ENCODE peak calls at places on chromosomes 13 and 19, in seven cellular contexts. A is effector memory CD4-positive, alpha-beta T cell; Q is SJSA1; V is thoracic aorta; R is fibroblast of lung; I is CD8-positive, alpha-beta memory T cell; G is PC-9. F is an unnamed sample.
A peak's percentile ranks its signal among the peaks of the same experiment; 100 is the strongest.

GRCh38 chr13:98301721-98302120 is 124.7 kb upstream of the RNF113B start:
- DNase-seq in I (no peak), A (no peak), G (peak; percentile 2), V (no peak), R (peak; percentile 68), Q (peak; percentile 52), F (no peak)

GRCh38 chr13:63436288-63436687 is 2020.6 kb upstream of the PCDH20 start:
- DNase-seq in I (no peak), G (no peak), Q (no peak), R (no peak), V (no peak), A (no peak), F (no peak)

GRCh38 chr19:3671680-3672574 is 28.3 kb downstream of the PIP5K1C start:
- DNase-seq in R (peak; percentile 25), I (no peak), V (no peak), G (no peak), A (no peak), Q (no peak), F (no peak)

GRCh38 chr13:36526897-36527296 is 94.6 kb downstream of the CCNA1 start:
- DNase-seq in G (no peak), R (no peak), Q (no peak), V (no peak), A (no peak), I (no peak), F (no peak)

GRCh38 chr19:24074720-24075119 is 12.3 kb upstream of the ZNF254 start:
- DNase-seq in Q (no peak), G (no peak), V (no peak), R (peak; percentile 61), A (no peak), I (no peak), F (no peak)

GRCh38 chr13:33186851-33187250 is 98.7 kb downstream of the STARD13 start:
- DNase-seq in V (no peak), I (no peak), Q (no peak), A (no peak), R (no peak), G (no peak), F (no peak)

GRCh38 chr19:51333836-51334460 is 8.0 kb downstream of the VSIG10L start:
- DNase-seq in R (no peak), I (no peak), A (no peak), Q (no peak), V (no peak), G (no peak), F (no peak)

GRCh38 chr13:101949681-101950080 is 452.2 kb downstream of the FGF14 start:
- DNase-seq in I (no peak), Q (no peak), A (no peak), G (no peak), V (no peak), R (no peak), F (no peak)

GRCh38 chr19:9786342-9786741 is 17.8 kb upstream of the ZNF846 start:
- DNase-seq in I (no peak), A (no peak), Q (no peak), R (no peak), V (no peak), G (no peak), F (no peak)

GRCh38 chr13:71396149-71396548 is 470.9 kb downstream of the DACH1 start:
- DNase-seq in I (no peak), Q (no peak), V (no peak), R (no peak), G (no peak), A (no peak), F (no peak)

GRCh38 chr13:94933230-94933751 is 220.9 kb upstream of the SOX21 start:
- DNase-seq in G (no peak), R (no peak), A (no peak), I (no peak), Q (no peak), V (no peak), F (no peak)

GRCh38 chr13:29038700-29039099 is 218.6 kb downstream of the MTUS2 start:
- DNase-seq in Q (no peak), G (no peak), R (no peak), I (no peak), V (no peak), A (no peak), F (no peak)

GRCh38 chr19:10439588-10439987 is 19.2 kb downstream of the PDE4A start:
- DNase-seq in G (no peak), R (no peak), A (no peak), Q (no peak), V (no peak), I (no peak), F (no peak)

GRCh38 chr13:40318366-40318765 is 348.1 kb downstream of the FOXO1 start:
- DNase-seq in Q (no peak), I (no peak), R (no peak), G (peak; percentile 10), A (no peak), V (no peak), F (no peak)

GRCh38 chr13:24348797-24349515 is 39.6 kb downstream of the C1QTNF9 start:
- DNase-seq in I (no peak), G (peak; percentile 62), R (no peak), V (no peak), A (no peak), Q (no peak), F (no peak)

GRCh38 chr13:73248711-73249580 is 190.1 kb downstream of the KLF5 start:
- DNase-seq in I (no peak), Q (no peak), G (peak; percentile 60), V (no peak), R (peak; percentile 45), A (no peak), F (no peak)

GRCh38 chr19:47227347-47228167 is 3.4 kb downstream of the BBC3 start:
- DNase-seq in I (peak; percentile 38), V (peak; percentile 74), A (peak; percentile 27), R (peak; percentile 97), Q (peak; percentile 98), G (peak; percentile 91), F (no peak)

GRCh38 chr13:44759723-44760360 is 183.7 kb upstream of the TSC22D1 start:
- DNase-seq in A (no peak), R (peak; percentile 36), Q (no peak), V (no peak), I (no peak), G (peak; percentile 53), F (no peak)

GRCh38 chr13:68727165-68727564 is 1380.5 kb upstream of the ATXN8OS start:
- DNase-seq in R (no peak), A (no peak), I (no peak), G (no peak), Q (no peak), V (no peak), F (no peak)

GRCh38 chr19:40232949-40233810 is 6.7 kb upstream of the CCNP start:
- DNase-seq in I (no peak), G (no peak), V (no peak), A (no peak), R (no peak), Q (no peak), F (no peak)

GRCh38 chr19:15210323-15210774 is 9.6 kb upstream of the NOTCH3 start:
- DNase-seq in V (peak; percentile 85), R (peak; percentile 70), A (no peak), Q (peak; percentile 97), G (peak; percentile 82), I (no peak), F (no peak)

GRCh38 chr13:98798849-98799645 is 46.6 kb upstream of the SLC15A1 start:
- DNase-seq in I (no peak), Q (peak; percentile 55), G (no peak), R (peak; percentile 96), V (no peak), A (no peak), F (no peak)

GRCh38 chr13:107373551-107373950 is 805.6 kb upstream of the ARGLU1 start:
- DNase-seq in Q (no peak), V (no peak), I (no peak), A (no peak), R (peak; percentile 91), G (peak; percentile 0), F (no peak)

GRCh38 chr19:33905473-33905936 is 108.8 kb downstream of the KCTD15 start:
- DNase-seq in A (no peak), V (no peak), R (no peak), G (no peak), I (no peak), Q (no peak), F (no peak)
- H3K27ac ChIP-seq in A (no peak overlapping the region), V (peak overlapping the region; percentile 40), R (no peak overlapping the region), G (no peak overlapping the region), I (no peak overlapping the region), Q (no peak overlapping the region), F (no peak overlapping the region)

DNA sequence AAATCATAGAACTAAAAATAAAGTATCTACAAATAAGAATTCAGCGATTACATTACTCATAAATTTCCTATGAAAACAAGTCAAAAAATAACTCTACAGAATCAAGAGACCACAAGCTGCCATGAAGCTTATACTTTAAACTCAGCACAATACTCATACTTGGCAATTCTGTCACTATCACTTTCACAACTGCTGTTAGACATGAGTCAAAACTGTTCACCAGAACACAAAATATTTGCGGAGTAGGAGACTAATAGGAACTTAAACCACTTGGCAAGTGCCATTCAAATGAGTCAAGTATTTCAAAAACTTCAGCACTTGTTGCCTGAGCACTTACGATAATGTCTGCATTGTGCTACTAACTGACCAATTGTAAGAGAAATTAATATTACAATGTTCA is 387.8 kb upstream of the GPC6 start:
- DNase-seq in Q (no peak), G (no peak), R (peak; percentile 97), V (no peak), A (no peak), I (no peak), F (no peak)
- H3K27ac ChIP-seq in Q (no peak overlapping the region), G (no peak overlapping the region), R (peak overlapping the region; percentile 12), V (peak overlapping the region; percentile 41), A (no peak overlapping the region), I (no peak overlapping the region), F (no peak overlapping the region)

GRCh38 chr19:29084266-29084665 is 128.7 kb downstream of the UQCRFS1 start:
- DNase-seq in I (no peak), R (no peak), G (no peak), A (no peak), V (no peak), Q (no peak), F (no peak)

GRCh38 chr19:29085630-29086029 is 127.3 kb downstream of the UQCRFS1 start:
- DNase-seq in Q (no peak), R (no peak), G (no peak), I (no peak), V (no peak), A (no peak), F (no peak)

GRCh38 chr19:29086182-29086581 is 126.8 kb downstream of the UQCRFS1 start:
- DNase-seq in V (no peak), I (no peak), R (no peak), G (no peak), Q (no peak), A (no peak), F (no peak)

GRCh38 chr19:29088761-29089160 is 124.2 kb downstream of the UQCRFS1 start:
- DNase-seq in I (no peak), A (no peak), Q (no peak), G (no peak), R (no peak), V (no peak), F (no peak)

GRCh38 chr19:29086646-29087045 is 126.3 kb downstream of the UQCRFS1 start:
- DNase-seq in V (no peak), G (no peak), R (no peak), Q (no peak), A (no peak), I (no peak), F (no peak)
- H3K27ac ChIP-seq in V (no peak overlapping the region), G (no peak overlapping the region), R (no peak overlapping the region), Q (no peak overlapping the region), A (no peak overlapping the region), I (no peak overlapping the region), F (no peak overlapping the region)

DNA sequence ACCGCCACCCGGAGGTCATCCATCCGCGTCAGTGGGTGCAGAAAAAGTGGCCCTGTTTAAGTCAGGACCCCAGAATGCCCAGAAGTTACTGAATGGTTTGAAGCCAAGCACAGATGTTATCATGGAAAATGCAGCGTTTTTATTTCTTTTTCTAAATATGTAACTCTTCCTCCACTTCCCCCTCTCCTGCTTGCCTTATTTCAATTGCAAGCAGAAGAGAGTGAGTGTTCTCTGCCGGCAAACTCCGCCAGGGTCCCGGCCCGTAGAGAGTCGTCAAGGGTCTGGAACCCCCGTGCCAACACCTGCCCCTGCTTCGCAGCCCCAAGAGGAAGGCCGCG is 913 bp upstream of the PDX1 start:
- DNase-seq in G (no peak), I (no peak), Q (no peak), A (no peak), R (no peak), V (no peak), F (no peak)
- H3K27ac ChIP-seq in G (no peak overlapping the region), I (no peak overlapping the region), Q (no peak overlapping the region), A (no peak overlapping the region), R (no peak overlapping the region), V (no peak overlapping the region), F (no peak overlapping the region)